ENCODE peak calls at places on chromosomes 6 and 20, in four cellular contexts. E is activated gamma-delta T cell treated with Interleukin-2 at 50 U/mL for 16 hours, O is colonic mucosa, H is NCI-H2171. L is an unnamed sample.

GRCh38 chr20:1330075-1330830 is 1.3 kb upstream of the SDCBP2 start:
- DNase-seq in E (no peak), O (peak), H (no peak), L (no peak)

GRCh38 chr6:135640048-135640447 is 142.5 kb upstream of the AHI1 start:
- DNase-seq in E (no peak), O (no peak), H (no peak), L (no peak)

GRCh38 chr6:47283993-47284392 is 25.7 kb downstream of the TNFRSF21 start:
- DNase-seq in E (no peak), O (no peak), H (no peak), L (no peak)

GRCh38 chr6:45326698-45327417 is 1.3 kb upstream of the RUNX2 start:
- DNase-seq in E (no peak), O (no peak), H (no peak), L (no peak)

GRCh38 chr20:18288748-18289705 is 700 bp downstream of the ZNF133 start:
- DNase-seq in E (no peak), O (no peak), H (no peak), L (no peak)

GRCh38 chr6:168179133-168179532 is 100.1 kb upstream of the FRMD1 start:
- DNase-seq in E (no peak), O (no peak), H (no peak), L (no peak)

GRCh38 chr6:144330588-144330987 is 45.5 kb downstream of the UTRN start:
- DNase-seq in E (no peak), O (peak), H (no peak), L (no peak)

GRCh38 chr6:26322645-26323482 is 42.1 kb upstream of the BTN3A2 start:
- DNase-seq in E (peak), O (peak), H (peak), L (no peak)

GRCh38 chr6:160041608-160042007 is 72.7 kb downstream of the IGF2R start:
- DNase-seq in E (no peak), O (no peak), H (no peak), L (no peak)

L was measured in CD14-positive monocyte.